ENCODE peak calls at places on chromosomes 1 and 21, in five cellular contexts. M is MM.1S; L is HCT116; K is left lung; H is CD8-positive, alpha-beta memory T cell. Z is an unnamed sample.

GRCh38 chr1:30990594-30990993 is 74.9 kb downstream of the PUM1 start:
- DNase-seq in M (no peak), L (no peak), K (no peak), H (no peak), Z (no peak)

GRCh38 chr1:201504799-201505504 is 2.0 kb downstream of the CSRP1 start:
- DNase-seq in M (no peak), L (no peak), K (no peak), H (no peak), Z (no peak)

GRCh38 chr1:117290855-117291254 is 76.4 kb upstream of the MAN1A2 start:
- DNase-seq in M (no peak), L (no peak), K (no peak), H (no peak), Z (no peak)

GRCh38 chr1:212981571-212982328 is 31.4 kb downstream of the VASH2 start:
- DNase-seq in M (no peak), L (no peak), K (no peak), H (no peak), Z (no peak)

GRCh38 chr1:34113887-34114286 is 51.1 kb downstream of the CSMD2 start:
- DNase-seq in M (no peak), L (peak; percentile 32), K (no peak), H (no peak), Z (no peak)

GRCh38 chr1:231684333-231685244 is 58.0 kb downstream of the DISC1 start:
- DNase-seq in M (no peak), L (no peak), K (no peak), H (no peak), Z (no peak)

GRCh38 chr1:181100015-181100905 is 11.8 kb downstream of the IER5 start:
- DNase-seq in M (no peak), L (no peak), K (no peak), H (no peak), Z (no peak)

GRCh38 chr1:210653771-210654170 is 325.1 kb downstream of the HHAT start:
- DNase-seq in M (no peak), L (peak; percentile 7), K (no peak), H (no peak), Z (no peak)

GRCh38 chr21:32562426-32562825 is 22.9 kb downstream of the TCP10L start:
- DNase-seq in M (peak; percentile 15), L (no peak), K (no peak), H (peak; percentile 21), Z (no peak)

GRCh38 chr1:46757256-46757955 is 38.5 kb upstream of the EFCAB14 start:
- DNase-seq in M (no peak), L (no peak), K (peak; percentile 59), H (no peak), Z (no peak)

GRCh38 chr1:46517010-46517600 is 27.5 kb downstream of the DMBX1 start:
- DNase-seq in M (peak; percentile 61), L (peak; percentile 69), K (peak; percentile 88), H (no peak), Z (no peak)

GRCh38 chr1:16076003-16076870 is 2.8 kb upstream of the FAM131C start:
- DNase-seq in M (no peak), L (peak; percentile 82), K (no peak), H (no peak), Z (no peak)

GRCh38 chr1:3879787-3880428 is 20.2 kb downstream of the C1orf174 start:
- DNase-seq in M (no peak), L (no peak), K (no peak), H (no peak), Z (no peak)

GRCh38 chr1:91021686-91022517 is at the start of gene ZNF644:
- DNase-seq in M (peak; percentile 96), L (peak; percentile 83), K (peak; percentile 92), H (peak; percentile 92), Z (peak; percentile 91)

GRCh38 chr1:216822480-216822879 is 99.3 kb upstream of the ESRRG start:
- DNase-seq in M (no peak), L (no peak), K (no peak), H (no peak), Z (no peak)

GRCh38 chr1:196877964-196878363 is 9.9 kb upstream of the CFHR4 start:
- DNase-seq in M (no peak), L (no peak), K (no peak), H (no peak), Z (no peak)

GRCh38 chr1:230611128-230611914 is 31.0 kb upstream of the COG2 start:
- DNase-seq in M (no peak), L (no peak), K (no peak), H (no peak), Z (no peak)

GRCh38 chr1:67616394-67616985 is 68.5 kb upstream of the GADD45A start:
- DNase-seq in M (no peak), L (no peak), K (no peak), H (no peak), Z (no peak)

GRCh38 chr1:38009088-38009840 is 3.3 kb upstream of the UTP11 start:
- DNase-seq in M (no peak), L (no peak), K (no peak), H (peak; percentile 52), Z (no peak)

GRCh38 chr1:204065174-204065985 is 7.5 kb upstream of the SOX13 start:
- DNase-seq in M (no peak), L (no peak), K (no peak), H (no peak), Z (no peak)

GRCh38 chr21:36384885-36385232 is 333 bp upstream of the CHAF1B start:
- DNase-seq in M (no peak), L (no peak), K (no peak), H (no peak), Z (no peak)

GRCh38 chr21:43211085-43212071 is 42.6 kb downstream of the CRYAA start:
- DNase-seq in M (no peak), L (peak; percentile 4), K (peak; percentile 66), H (no peak), Z (no peak)

GRCh38 chr21:36699026-36699545 is at the start of gene SIM2:
- DNase-seq in M (no peak), L (peak; percentile 46), K (no peak), H (no peak), Z (peak; percentile 20)

GRCh38 chr1:151997284-151997570 is 3.6 kb upstream of the S100A10 start:
- DNase-seq in M (no peak), L (no peak), K (no peak), H (no peak), Z (no peak)

GRCh38 chr1:151993084-151993733 is 450 bp downstream of the S100A10 start:
- DNase-seq in M (no peak), L (no peak), K (no peak), H (peak; percentile 44), Z (peak; percentile 41)

GRCh38 chr1:151994956-151995355 is 1.3 kb upstream of the S100A10 start:
- DNase-seq in M (no peak), L (peak; percentile 88), K (no peak), H (no peak), Z (no peak)

GRCh38 chr1:151993734-151994496 is at the start of gene S100A10:
- DNase-seq in M (peak; percentile 64), L (no peak), K (peak; percentile 90), H (peak; percentile 80), Z (peak; percentile 69)

GRCh38 chr1:151995774-151996173 is 2.1 kb upstream of the S100A10 start:
- DNase-seq in M (no peak), L (no peak), K (no peak), H (no peak), Z (no peak)
- H3K27me3 ChIP-seq in M (no peaks in the 10 kb centered on the region), L (no peaks in the 10 kb centered on the region), K (peaks cover 30% of the 10 kb centered on the region), H (no peaks in the 10 kb centered on the region), Z (no peaks in the 10 kb centered on the region)

GRCh38 chr1:75132421-75133381 is 1.5 kb upstream of the LHX8 start:
- DNase-seq in M (no peak), L (no peak), K (no peak), H (no peak), Z (no peak)
- H3K4me1 ChIP-seq in M (no peaks in the 10 kb centered on the region), L (no peaks in the 10 kb centered on the region), K (peaks cover 9% of the 10 kb centered on the region), H (no peaks in the 10 kb centered on the region), Z (no peaks in the 10 kb centered on the region)

DNA sequence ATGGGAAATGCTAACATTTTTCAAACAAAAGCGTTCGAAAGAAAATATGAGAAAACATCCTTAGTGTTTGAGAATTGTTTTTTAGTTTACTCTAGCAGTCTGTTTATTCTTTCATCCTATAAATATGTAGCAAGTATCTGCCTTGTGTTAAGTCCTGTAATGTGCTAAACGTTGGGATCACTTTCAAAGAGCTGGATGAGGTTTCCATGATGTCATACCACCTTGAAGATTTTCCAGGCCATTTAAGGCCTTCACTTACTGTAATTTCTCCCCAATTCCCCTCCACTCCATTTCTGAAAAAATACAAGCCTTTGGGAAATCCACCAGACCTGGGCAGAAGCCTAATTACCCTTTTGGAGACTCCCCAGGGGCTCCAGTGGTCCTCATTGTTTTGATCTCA is 24.2 kb upstream of the CTBS start:
- DNase-seq in M (no peak), L (no peak), K (no peak), H (no peak), Z (no peak)
- H3K27ac ChIP-seq in M (peak overlapping the region; percentile 59), L (peak overlapping the region; percentile 64), K (no peak overlapping the region), H (no peak overlapping the region), Z (no peak overlapping the region)

DNA sequence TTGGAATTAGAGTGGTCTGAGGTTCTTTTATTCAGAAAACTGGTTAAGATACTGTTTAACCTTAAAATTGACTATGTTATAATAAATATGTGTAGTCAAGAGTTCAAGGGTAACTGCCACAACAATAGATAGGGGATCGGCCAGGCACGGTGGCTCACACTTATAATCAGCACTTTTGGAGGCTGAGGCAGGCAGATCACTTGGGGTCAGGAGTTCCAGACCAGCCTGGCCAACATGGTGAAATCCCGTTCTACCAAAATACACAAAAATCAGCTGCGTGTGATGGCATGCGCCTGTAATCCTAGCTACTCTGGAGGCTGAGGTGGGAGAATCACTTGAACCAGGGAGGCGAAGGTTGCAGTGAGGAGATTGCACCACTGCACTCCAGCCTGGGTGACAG is 39.5 kb downstream of the PDC start:
- DNase-seq in M (no peak), L (no peak), K (no peak), H (no peak), Z (no peak)
- H3K27me3 ChIP-seq in M (no peaks in the 10 kb centered on the region), L (no peaks in the 10 kb centered on the region), K (no peaks in the 10 kb centered on the region), H (no peaks in the 10 kb centered on the region), Z (no peaks in the 10 kb centered on the region)

DNA sequence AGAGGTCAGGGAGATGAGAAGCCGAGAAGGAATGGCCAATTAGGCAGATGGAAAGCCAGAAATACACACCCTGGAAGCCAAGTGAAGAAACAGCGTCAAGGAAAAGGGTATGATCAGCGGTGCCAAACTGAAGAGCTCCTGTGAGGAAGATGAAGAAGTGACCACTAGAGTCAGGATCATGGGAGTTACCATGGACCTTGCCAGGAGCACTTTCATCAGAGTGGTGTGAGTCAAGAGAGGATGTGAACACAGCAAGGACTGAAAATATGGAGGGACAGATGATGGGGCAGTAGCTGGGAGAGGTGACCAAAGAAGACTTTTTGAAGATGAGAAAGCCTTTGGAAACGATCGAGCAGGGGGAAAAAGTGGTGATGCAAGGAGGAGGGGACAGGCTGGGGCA is 50.4 kb downstream of the CD34 start:
- DNase-seq in M (no peak), L (no peak), K (no peak), H (no peak), Z (no peak)
- H3K4me1 ChIP-seq in M (no peaks in the 10 kb centered on the region), L (peaks cover 3% of the 10 kb centered on the region), K (peaks cover 13% of the 10 kb centered on the region), H (peaks cover 86% of the 10 kb centered on the region), Z (peaks cover 63% of the 10 kb centered on the region)

DNA sequence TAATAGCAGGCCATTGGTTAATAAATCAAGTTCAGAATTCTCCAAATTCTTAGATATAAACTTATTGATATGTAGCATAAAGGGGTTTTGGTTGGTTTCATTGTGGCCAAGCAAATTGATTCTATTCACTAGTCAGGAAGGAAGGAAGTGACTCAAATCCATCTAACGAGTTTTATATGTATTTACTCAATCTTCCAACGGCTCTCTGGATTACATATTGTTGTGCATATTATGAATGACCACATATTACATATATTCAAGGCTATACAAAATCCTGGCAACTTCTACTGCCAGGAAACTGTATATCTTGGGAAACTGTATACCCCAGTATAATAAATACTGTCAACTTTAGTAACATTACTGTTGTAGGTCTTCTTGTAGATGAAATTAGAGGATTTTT is 20.1 kb upstream of the PDE4B start:
- DNase-seq in M (no peak), L (no peak), K (no peak), H (no peak), Z (no peak)
- H3K27ac ChIP-seq in M (no peak overlapping the region), L (no peak overlapping the region), K (no peak overlapping the region), H (no peak overlapping the region), Z (no peak overlapping the region)